ENCODE peak calls at places on chromosome X, in eight cellular contexts. I is uterus, Y is spleen, P is HCT116, L is erythroblast, Q is body of pancreas, X is suprapubic skin, O is K562. G is an unnamed sample.

GRCh38 chrX:69032601-69033000 is 132.7 kb downstream of the PJA1 start:
- DNase-seq in Y (no peak), L (no peak), I (no peak), O (no peak), P (peak), X (no peak), Q (no peak), G (no peak)

GRCh38 chrX:137565921-137566745 is at the start of gene ZIC3:
- DNase-seq in O (no peak), Y (no peak), X (no peak), L (peak), P (no peak), Q (peak), I (no peak), G (no peak)

GRCh38 chrX:149504915-149505651 is at the start of gene IDS:
- DNase-seq in L (peak), X (peak), O (peak), P (peak), Y (peak), Q (peak), I (peak), G (peak)

GRCh38 chrX:40880712-40881111 is 145.4 kb upstream of the MED14 start:
- DNase-seq in X (no peak), Y (no peak), P (no peak), L (no peak), O (no peak), I (no peak), Q (no peak), G (no peak)

GRCh38 chrX:136112781-136113180 is 34.6 kb upstream of the FHL1 start:
- DNase-seq in I (no peak), O (no peak), L (no peak), X (no peak), Q (no peak), P (no peak), Y (no peak), G (no peak)

GRCh38 chrX:105648732-105649131 is 173.6 kb upstream of the NRK start:
- DNase-seq in Y (no peak), L (no peak), P (no peak), I (no peak), Q (no peak), O (no peak), X (no peak), G (no peak)

GRCh38 chrX:102768984-102769761 is 48.6 kb downstream of the GPRASP3 start:
- DNase-seq in Y (peak), L (peak), O (peak), X (peak), P (peak), I (peak), Q (peak), G (peak)

GRCh38 chrX:18886005-18886343 is 97.9 kb downstream of the PHKA2 start:
- DNase-seq in Q (no peak), I (no peak), X (no peak), O (no peak), L (no peak), Y (peak), P (no peak), G (no peak)

GRCh38 chrX:123217077-123217476 is 33.0 kb downstream of the GRIA3 start:
- DNase-seq in P (no peak), Y (no peak), I (no peak), O (peak), L (peak), X (no peak), Q (no peak), G (no peak)

GRCh38 chrX:39716802-39717540 is 380.8 kb downstream of the BCOR start:
- DNase-seq in P (no peak), Q (no peak), O (no peak), Y (no peak), I (no peak), L (no peak), X (no peak), G (no peak)

GRCh38 chrX:13533726-13534125 is 35.7 kb upstream of the EGFL6 start:
- DNase-seq in L (no peak), Y (no peak), Q (no peak), O (no peak), I (no peak), P (no peak), X (no peak), G (no peak)

GRCh38 chrX:9562851-9563250 is 98.0 kb downstream of the TBL1X start:
- DNase-seq in X (no peak), O (no peak), I (no peak), P (no peak), Q (no peak), L (no peak), Y (no peak), G (peak)

GRCh38 chrX:65451663-65452062 is 82.9 kb downstream of the LAS1L start:
- DNase-seq in I (no peak), Q (no peak), X (no peak), O (peak), L (peak), Y (no peak), P (peak), G (peak)

GRCh38 chrX:71622347-71623104 is 4.2 kb upstream of the CXCR3 start:
- DNase-seq in X (peak), Y (peak), I (peak), Q (peak), P (peak), O (no peak), L (peak), G (peak)

GRCh38 chrX:94662665-94663064 is 988.7 kb downstream of the FAM133A start:
- DNase-seq in P (no peak), L (peak), O (no peak), Q (no peak), Y (no peak), X (no peak), I (no peak), G (no peak)

GRCh38 chrX:17032351-17032750 is 85.9 kb downstream of the REPS2 start:
- DNase-seq in X (no peak), I (peak), Y (no peak), O (no peak), Q (peak), L (no peak), P (no peak), G (peak)

GRCh38 chrX:144253356-144253755 is 369.5 kb downstream of the UBE2NL start:
- DNase-seq in Q (no peak), P (no peak), I (no peak), L (no peak), O (no peak), Y (no peak), X (no peak), G (no peak)

GRCh38 chrX:8090482-8090881 is 80.6 kb downstream of the VCX2 start:
- DNase-seq in P (no peak), I (no peak), Y (no peak), L (no peak), X (no peak), O (no peak), Q (no peak), G (no peak)

GRCh38 chrX:2933125-2933900 is 4.2 kb upstream of the ARSD start:
- DNase-seq in X (no peak), Y (no peak), O (no peak), P (no peak), L (no peak), Q (no peak), I (no peak), G (no peak)

GRCh38 chrX:119237526-119238035 is 1.5 kb downstream of the PGRMC1 start:
- DNase-seq in P (no peak), Y (no peak), Q (no peak), L (peak), O (no peak), I (no peak), X (no peak), G (no peak)

GRCh38 chrX:16687514-16687913 is 25.0 kb downstream of the CTPS2 start:
- DNase-seq in O (no peak), Q (no peak), L (no peak), X (no peak), Y (no peak), I (no peak), P (no peak), G (no peak)

GRCh38 chrX:39953027-39953426 is 144.7 kb downstream of the BCOR start:
- DNase-seq in Q (no peak), X (no peak), P (no peak), L (no peak), O (no peak), Y (no peak), I (no peak), G (no peak)

GRCh38 chrX:1103360-1103759 is 109.1 kb downstream of the CRLF2 start:
- DNase-seq in L (no peak), P (no peak), Y (peak), X (no peak), O (no peak), Q (no peak), I (no peak), G (no peak)

GRCh38 chrX:150692837-150693781 is at the start of gene MTMR1:
- DNase-seq in Q (peak), X (no peak), I (no peak), L (peak), P (no peak), O (peak), Y (peak), G (no peak)

GRCh38 chrX:114717921-114718320 is 134.0 kb downstream of the HTR2C start:
- DNase-seq in Q (no peak), X (no peak), O (peak), Y (no peak), L (no peak), P (no peak), I (no peak), G (no peak)

GRCh38 chrX:13670197-13670596 is 17.3 kb downstream of the TCEANC start:
- DNase-seq in I (no peak), O (no peak), L (no peak), X (no peak), Q (no peak), Y (no peak), P (no peak), G (no peak)

GRCh38 chrX:112841820-112842157 is 1.2 kb upstream of the AMOT start:
- DNase-seq in Y (no peak), Q (no peak), X (no peak), I (no peak), L (no peak), O (no peak), P (no peak), G (no peak)

GRCh38 chrX:42725196-42725595 is 52.8 kb downstream of the PPP1R2C start:
- DNase-seq in Q (no peak), P (no peak), L (no peak), X (no peak), O (no peak), I (no peak), Y (no peak), G (no peak)

GRCh38 chrX:2691543-2692220 is 587 bp downstream of the CD99 start:
- DNase-seq in Y (peak), X (peak), O (peak), P (no peak), Q (peak), I (peak), L (no peak), G (no peak)

GRCh38 chrX:136687457-136687856 is 39.5 kb downstream of the CD40LG start:
- DNase-seq in I (no peak), L (no peak), O (no peak), P (no peak), Q (no peak), Y (no peak), X (no peak), G (no peak)

GRCh38 chrX:119512145-119512800 is 44.0 kb downstream of the SLC25A5 start:
- DNase-seq in L (peak), X (no peak), I (peak), P (peak), Q (peak), Y (no peak), O (peak), G (peak)

GRCh38 chrX:53089224-53089842 is 4.6 kb upstream of the KANTR start:
- DNase-seq in L (peak), I (peak), X (peak), O (peak), Y (peak), Q (peak), P (peak), G (no peak)

GRCh38 chrX:77014655-77015377 is 432.4 kb upstream of the FGF16 start:
- DNase-seq in X (no peak), L (peak), Q (no peak), I (no peak), Y (no peak), O (no peak), P (no peak), G (no peak)

GRCh38 chrX:38183577-38183976 is 37.1 kb downstream of the SRPX start:
- DNase-seq in O (no peak), P (no peak), L (no peak), Q (no peak), Y (no peak), X (no peak), I (no peak), G (no peak)

GRCh38 chrX:130024127-130024526 is 41.7 kb downstream of the BCORL1 start:
- DNase-seq in L (peak), Q (peak), Y (peak), I (peak), X (peak), P (peak), O (peak), G (peak)

GRCh38 chrX:16188687-16189086 is 21.4 kb downstream of the MAGEB17 start:
- DNase-seq in L (no peak), Q (no peak), O (no peak), X (no peak), P (no peak), I (no peak), Y (no peak), G (no peak)

GRCh38 chrX:21374163-21374993 is at the start of gene CNKSR2:
- DNase-seq in Y (peak), P (no peak), I (no peak), L (peak), X (peak), Q (peak), O (no peak), G (no peak)

GRCh38 chrX:74550295-74550802 is 64.1 kb downstream of the RLIM start:
- DNase-seq in P (peak), L (peak), I (peak), O (peak), X (peak), Q (peak), Y (peak), G (peak)

GRCh38 chrX:101550362-101550761 is at the start of gene ARMCX1:
- DNase-seq in Q (peak), P (no peak), L (peak), X (peak), I (peak), Y (peak), O (no peak), G (peak)

DNA sequence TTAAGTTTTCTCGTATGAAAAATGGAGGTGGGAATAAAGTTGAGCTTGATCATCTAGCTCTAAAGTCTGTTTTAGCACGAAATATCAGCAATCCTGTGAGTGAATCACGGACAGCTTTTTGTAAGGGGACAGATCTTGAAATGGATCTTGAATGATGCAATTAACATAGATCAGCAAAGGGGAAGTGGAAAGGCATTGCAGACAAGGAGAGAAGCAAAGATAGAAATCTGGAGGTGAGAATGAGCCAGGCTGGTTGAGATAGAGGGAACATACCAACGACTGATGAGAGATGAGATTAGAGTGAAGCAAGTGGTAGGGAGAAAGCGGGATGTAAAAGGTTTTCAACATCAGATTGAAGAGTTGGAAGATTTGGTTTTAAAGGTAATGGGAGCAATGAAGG is 4.6 kb upstream of the DGKK start:
- DNase-seq in Y (no peak), X (no peak), I (no peak), L (no peak), Q (no peak), O (no peak), P (no peak), G (no peak)
- TF ChIP-seq POLR2A in Y (no peak), X (no peak), I (no peak), L (no peak), Q (no peak), O (no peak), P (no peak), G (no peak)

GRCh38 chrX:54639346-54640102 is 109.5 kb downstream of the GNL3L start:
- DNase-seq in Y (peak), I (peak), X (peak), Q (peak), O (peak), P (peak), L (peak), G (peak)
- TF ChIP-seq POLR2A in Y (no peak), I (peak), X (peak), Q (peak), O (peak), P (no peak), L (peak), G (peak)

DNA sequence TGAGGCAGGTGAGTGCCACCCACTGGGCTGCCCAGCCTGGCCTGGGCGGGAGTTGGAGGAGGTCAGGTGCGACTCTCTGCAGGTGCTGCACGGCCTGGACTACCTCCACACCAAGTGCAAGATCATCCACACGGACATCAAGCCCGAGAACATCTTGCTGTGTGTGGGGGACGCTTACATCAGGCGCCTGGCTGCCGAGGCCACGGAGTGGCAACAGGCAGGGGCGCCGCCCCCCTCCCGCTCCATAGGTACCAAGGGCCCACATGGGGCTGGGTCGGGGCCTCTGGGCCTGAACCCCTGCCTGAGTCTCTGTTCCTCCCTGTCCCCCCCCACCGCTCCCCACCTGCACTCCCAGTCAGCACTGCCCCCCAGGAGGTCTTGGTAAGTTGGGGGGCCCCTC is 2.0 kb downstream of the SRPK3 start:
- DNase-seq in Q (no peak), L (no peak), X (no peak), Y (no peak), I (no peak), O (no peak), P (no peak), G (no peak)
- TF ChIP-seq POLR2A in Q (no peak), L (no peak), X (no peak), Y (no peak), I (no peak), O (no peak), P (no peak), G (no peak)

GRCh38 chrX:46912673-46913491 is 661 bp downstream of the JADE3 start:
- DNase-seq in O (peak), Y (peak), X (peak), L (peak), P (no peak), I (peak), Q (peak), G (peak)

GRCh38 chrX:46910415-46910814 is 1.8 kb upstream of the JADE3 start:
- DNase-seq in Y (no peak), P (no peak), I (no peak), L (no peak), X (no peak), O (no peak), Q (no peak), G (no peak)

GRCh38 chrX:46916273-46916672 is 4.1 kb downstream of the JADE3 start:
- DNase-seq in Q (no peak), I (no peak), X (no peak), O (no peak), Y (no peak), P (no peak), L (no peak), G (no peak)

GRCh38 chrX:46913710-46914109 is 1.5 kb downstream of the JADE3 start:
- DNase-seq in P (no peak), O (no peak), L (peak), X (no peak), Q (peak), I (peak), Y (no peak), G (no peak)

GRCh38 chrX:46912098-46912672 is at the start of gene JADE3:
- DNase-seq in I (peak), O (peak), X (peak), P (peak), Q (peak), L (peak), Y (peak), G (peak)
- TF ChIP-seq POLR2A in I (peak), O (no peak), X (no peak), P (no peak), Q (peak), L (no peak), Y (no peak), G (peak)

DNA sequence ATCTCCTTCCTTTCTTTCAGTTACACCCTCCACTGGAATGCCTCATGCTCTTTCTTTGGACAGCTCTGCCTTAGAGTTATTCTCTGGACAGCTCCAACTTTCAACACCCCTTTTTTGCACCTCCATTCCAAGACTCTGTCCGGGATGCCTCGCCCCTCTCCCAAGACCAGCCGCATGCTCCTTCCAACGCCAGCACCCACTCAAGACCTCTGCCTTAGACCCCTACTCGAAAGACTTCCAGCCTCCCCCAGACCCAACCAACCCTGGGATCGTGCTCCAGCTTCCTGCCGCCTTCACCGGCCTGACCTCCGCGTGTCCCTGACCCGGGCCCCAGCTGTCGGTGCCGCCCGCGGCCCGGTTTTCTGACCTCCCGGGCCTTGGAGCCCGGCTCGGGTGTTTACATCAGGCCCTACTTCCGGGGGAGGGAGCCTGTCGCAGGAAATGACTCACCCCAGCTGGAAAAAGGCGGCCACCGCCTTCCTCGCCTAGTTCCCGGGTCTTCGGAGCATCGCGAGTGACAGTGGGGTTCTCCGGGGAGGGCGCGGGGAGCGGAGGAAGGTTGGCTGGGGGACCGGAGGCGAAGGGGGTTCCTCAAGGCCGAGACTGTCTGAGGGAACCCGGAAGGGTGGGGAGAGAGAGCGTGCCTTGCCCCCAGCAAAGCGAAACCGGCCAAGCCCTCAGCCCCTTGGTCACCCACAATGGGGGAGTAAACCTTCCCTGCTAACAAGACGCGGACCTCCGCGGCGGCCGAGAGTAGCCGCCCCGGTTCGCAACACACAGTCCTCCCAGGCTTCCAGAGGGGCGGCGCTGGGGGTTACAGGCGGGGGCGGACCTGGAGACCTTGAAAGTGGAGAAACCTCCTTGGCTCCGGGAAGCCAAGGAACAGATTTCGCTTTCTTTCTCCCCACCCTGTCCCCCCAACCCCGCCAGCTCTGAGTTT is at the start of gene WDR45:
- DNase-seq in O (peak), L (peak), I (peak), Y (peak), P (no peak), X (peak), Q (peak), G (peak)
- TF ChIP-seq POLR2A in O (peak), L (peak), I (peak), Y (no peak), P (no peak), X (peak), Q (peak), G (peak)

G was measured in H54.